ENCODE peak calls at places on chromosomes 12 and 14, in six cellular contexts. R is left ventricle myocardium inferior, O is tibial artery, Z is psoas muscle, C is breast epithelium, M is A549. W is an unnamed sample.

GRCh38 chr12:125346361-125346760 is 281.1 kb downstream of the AACS start:
- DNase-seq in R (no peak), O (no peak), Z (no peak), C (no peak), M (no peak), W (peak; percentile 40)

GRCh38 chr12:24546084-24546483 is 402.8 kb downstream of the BCAT1 start:
- DNase-seq in R (no peak), O (no peak), Z (no peak), C (no peak), M (no peak), W (no peak)

GRCh38 chr12:89309452-89309802 is 42.9 kb downstream of the DUSP6 start:
- DNase-seq in R (no peak), O (no peak), Z (no peak), C (no peak), M (no peak), W (no peak)

GRCh38 chr12:21655594-21655993 is 2.0 kb downstream of the LDHB start:
- DNase-seq in R (no peak), O (no peak), Z (no peak), C (no peak), M (no peak), W (no peak)

GRCh38 chr12:68080577-68080976 is 79.0 kb downstream of the IFNG start:
- DNase-seq in R (no peak), O (no peak), Z (no peak), C (no peak), M (no peak), W (no peak)

GRCh38 chr12:89464974-89465592 is 59.5 kb downstream of the GALNT4 start:
- DNase-seq in R (no peak), O (no peak), Z (no peak), C (no peak), M (no peak), W (no peak)

GRCh38 chr12:89947437-89948265 is 239.0 kb upstream of the ATP2B1 start:
- DNase-seq in R (no peak), O (no peak), Z (no peak), C (no peak), M (peak; percentile 92), W (no peak)

GRCh38 chr14:100289916-100290606 is 16.2 kb downstream of the SLC25A29 start:
- DNase-seq in R (no peak), O (peak; percentile 16), Z (peak; percentile 32), C (no peak), M (no peak), W (peak; percentile 41)

GRCh38 chr12:51351913-51352532 is 5.5 kb upstream of the CELA1 start:
- DNase-seq in R (no peak), O (no peak), Z (no peak), C (no peak), M (peak; percentile 76), W (peak; percentile 75)

GRCh38 chr12:26338574-26339572 is 143.5 kb downstream of the SSPN start:
- DNase-seq in R (no peak), O (no peak), Z (no peak), C (no peak), M (no peak), W (peak; percentile 81)

GRCh38 chr14:68666899-68667298 is 126.0 kb downstream of the ZFP36L1 start:
- DNase-seq in R (no peak), O (no peak), Z (no peak), C (no peak), M (no peak), W (no peak)

GRCh38 chr14:95601650-95602049 is 66.8 kb downstream of the GLRX5 start:
- DNase-seq in R (no peak), O (no peak), Z (no peak), C (no peak), M (no peak), W (no peak)

GRCh38 chr12:132106921-132107320 is 37.2 kb downstream of the DDX51 start:
- DNase-seq in R (no peak), O (no peak), Z (no peak), C (no peak), M (no peak), W (no peak)

GRCh38 chr12:25615119-25615518 is 62.0 kb upstream of the LMNTD1 start:
- DNase-seq in R (no peak), O (no peak), Z (no peak), C (no peak), M (peak; percentile 39), W (no peak)

GRCh38 chr14:61197416-61197815 is 83.7 kb downstream of the TMEM30B start:
- DNase-seq in R (no peak), O (no peak), Z (no peak), C (no peak), M (no peak), W (no peak)

GRCh38 chr12:65093571-65093970 is 27.5 kb downstream of the WIF1 start:
- DNase-seq in R (no peak), O (no peak), Z (no peak), C (no peak), M (no peak), W (no peak)

GRCh38 chr14:102282751-102283465 is 22.1 kb downstream of the MOK start:
- DNase-seq in R (no peak), O (no peak), Z (no peak), C (no peak), M (no peak), W (no peak)

GRCh38 chr14:21263284-21264024 is 5.8 kb downstream of the HNRNPC start:
- DNase-seq in R (no peak), O (no peak), Z (no peak), C (no peak), M (no peak), W (no peak)

GRCh38 chr14:92980866-92981265 is 57.9 kb downstream of the CHGA start:
- DNase-seq in R (no peak), O (no peak), Z (no peak), C (no peak), M (no peak), W (no peak)

GRCh38 chr12:121127501-121127900 is 5.2 kb upstream of the P2RX7 start:
- DNase-seq in R (no peak), O (no peak), Z (no peak), C (no peak), M (no peak), W (no peak)

GRCh38 chr12:100399095-100399494 is 42.2 kb downstream of the SLC17A8 start:
- DNase-seq in R (no peak), O (no peak), Z (no peak), C (no peak), M (no peak), W (no peak)

GRCh38 chr14:96592591-96593388 is 90.6 kb downstream of the PAPOLA start:
- DNase-seq in R (peak; percentile 41), O (no peak), Z (peak; percentile 64), C (no peak), M (peak; percentile 45), W (peak; percentile 31)

GRCh38 chr12:130428116-130428515 is 90.4 kb downstream of the PIWIL1 start:
- DNase-seq in R (no peak), O (peak; percentile 15), Z (no peak), C (no peak), M (no peak), W (no peak)

DNA sequence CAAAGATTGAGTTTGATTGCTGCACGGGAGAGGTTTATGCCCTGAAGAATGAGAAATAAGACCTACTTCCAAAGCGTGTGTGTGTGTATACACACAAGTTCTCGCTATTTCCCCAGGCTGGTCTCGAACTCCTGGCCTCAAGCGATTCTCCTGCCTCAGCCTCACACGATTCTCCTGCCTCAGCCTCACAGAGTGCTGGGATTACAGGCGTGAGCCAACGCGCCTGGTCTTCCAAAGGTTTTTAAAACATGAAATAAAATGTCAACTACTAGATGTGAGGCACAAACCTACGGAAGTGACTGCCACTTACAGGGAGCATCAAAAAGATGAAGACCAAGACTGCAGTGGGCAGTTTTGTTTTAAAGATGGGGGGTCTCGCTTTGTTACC is 622 bp upstream of the WASHC3 start:
- DNase-seq in R (no peak), O (no peak), Z (no peak), C (no peak), M (no peak), W (no peak)
- H3K4me3 ChIP-seq in R (peak overlapping the region; percentile 78), O (peak overlapping the region; percentile 87), Z (peak overlapping the region; percentile 76), C (peak overlapping the region; percentile 86), M (peak overlapping the region; percentile 64), W (peak overlapping the region; percentile 85)

GRCh38 chr14:34134484-34134883 is 183.6 kb upstream of the EGLN3 start:
- DNase-seq in R (no peak), O (no peak), Z (no peak), C (no peak), M (no peak), W (no peak)

GRCh38 chr14:34137001-34137400 is 186.1 kb upstream of the EGLN3 start:
- DNase-seq in R (no peak), O (peak; percentile 32), Z (no peak), C (peak; percentile 41), M (no peak), W (no peak)

GRCh38 chr14:34138175-34138574 is 187.3 kb upstream of the EGLN3 start:
- DNase-seq in R (no peak), O (no peak), Z (no peak), C (no peak), M (peak; percentile 24), W (no peak)
- H3K4me3 ChIP-seq in R (no peak overlapping the region), O (no peak overlapping the region), Z (no peak overlapping the region), C (no peak overlapping the region), M (no peak overlapping the region), W (no peak overlapping the region)

GRCh38 chr14:50794063-50794645 is 36.8 kb downstream of the NIN start:
- DNase-seq in R (no peak), O (no peak), Z (no peak), C (no peak), M (no peak), W (no peak)
- H3K4me3 ChIP-seq in R (no peak overlapping the region), O (no peak overlapping the region), Z (peak overlapping the region; percentile 1), C (no peak overlapping the region), M (no peak overlapping the region), W (no peak overlapping the region)

GRCh38 chr12:116556964-116557706 is 2.0 kb upstream of the MAP1LC3B2 start:
- DNase-seq in R (no peak), O (no peak), Z (no peak), C (peak; percentile 63), M (no peak), W (no peak)

GRCh38 chr12:116561181-116561821 is 2.1 kb downstream of the MAP1LC3B2 start:
- DNase-seq in R (no peak), O (no peak), Z (no peak), C (no peak), M (no peak), W (no peak)

GRCh38 chr12:116559080-116559329 is 176 bp upstream of the MAP1LC3B2 start:
- DNase-seq in R (no peak), O (no peak), Z (no peak), C (no peak), M (no peak), W (peak; percentile 57)

GRCh38 chr12:116558280-116559079 is 701 bp upstream of the MAP1LC3B2 start:
- DNase-seq in R (no peak), O (no peak), Z (no peak), C (no peak), M (no peak), W (no peak)

DNA sequence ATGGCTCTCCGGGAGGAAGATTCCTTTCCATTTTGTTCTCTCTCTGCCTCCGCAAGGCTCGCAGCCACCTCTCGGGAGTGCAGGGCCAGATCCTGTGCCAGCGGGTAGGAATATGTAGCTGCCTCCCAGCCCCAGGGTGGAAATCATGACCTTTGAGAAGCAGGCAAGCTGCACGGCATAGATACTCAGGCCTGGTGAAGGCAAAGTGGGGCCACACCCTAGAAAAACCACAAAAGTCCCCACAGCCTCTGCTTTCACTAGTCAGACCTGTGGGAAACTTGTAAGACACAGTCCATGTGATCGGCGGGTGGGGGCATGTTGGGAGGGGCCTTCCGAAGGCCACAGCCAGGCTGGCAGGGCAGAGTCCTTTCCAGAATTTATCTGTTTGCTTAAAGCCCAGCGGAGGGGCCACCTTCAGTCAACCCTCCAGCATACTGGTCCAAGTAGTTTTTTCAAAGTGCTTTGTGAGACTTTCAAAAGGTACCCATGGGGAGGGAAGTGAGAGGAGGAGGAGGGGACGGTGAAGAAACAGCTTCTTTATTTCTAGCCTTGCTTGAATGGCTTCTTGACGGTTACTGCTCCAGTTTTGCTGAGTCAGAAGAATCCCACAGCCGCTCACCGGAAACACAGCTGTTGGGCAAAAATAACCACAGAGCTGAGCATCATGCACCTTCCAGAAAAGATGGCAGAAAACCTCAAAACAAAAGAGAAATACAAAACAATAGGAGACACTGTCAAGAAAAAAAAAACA is at the start of gene MAP1LC3B2:
- DNase-seq in R (peak; percentile 45), O (peak; percentile 41), Z (peak; percentile 66), C (peak; percentile 79), M (peak; percentile 60), W (peak; percentile 61)
- H3K4me3 ChIP-seq in R (no peak within 1 kb of the TSS), O (no peak within 1 kb of the TSS), Z (no peak within 1 kb of the TSS), C (peak within 1 kb of the TSS; percentile 44), M (no peak within 1 kb of the TSS), W (no peak within 1 kb of the TSS)